ENCODE peak calls at places on chromosomes 4 and X, in six cellular contexts. X, B, I, W, G and Q are unnamed samples.

GRCh38 chr4:59122626-59123025 is 2012.4 kb upstream of the IGFBP7 start:
- DNase-seq in X (peak), B (no peak), I (no peak), W (no peak), G (no peak), Q (no peak)

GRCh38 chrX:38627683-38628082 is 66.3 kb downstream of the TSPAN7 start:
- DNase-seq in X (peak), B (no peak), I (no peak), W (no peak), G (no peak), Q (peak)

GRCh38 chrX:38927592-38927991 is 126.3 kb downstream of the MID1IP1 start:
- DNase-seq in X (no peak), B (no peak), I (no peak), W (no peak), G (no peak), Q (no peak)

GRCh38 chrX:19440713-19441112 is 74.6 kb downstream of the MAP3K15 start:
- DNase-seq in X (peak), B (no peak), I (no peak), W (no peak), G (no peak), Q (peak)

GRCh38 chr4:6404611-6405416 is 67.6 kb downstream of the PPP2R2C start:
- DNase-seq in X (no peak), B (peak), I (peak), W (no peak), G (no peak), Q (no peak)

GRCh38 chr4:32752962-32753361 is 2032.8 kb downstream of the PCDH7 start:
- DNase-seq in X (no peak), B (no peak), I (peak), W (no peak), G (no peak), Q (no peak)

GRCh38 chrX:31670245-31670644 is 598.4 kb upstream of the FTHL17 start:
- DNase-seq in X (no peak), B (no peak), I (no peak), W (no peak), G (no peak), Q (no peak)

GRCh38 chrX:153961292-153961691 is 10.3 kb downstream of the HCFC1 start:
- DNase-seq in X (no peak), B (no peak), I (no peak), W (no peak), G (no peak), Q (no peak)

GRCh38 chrX:11406109-11406755 is 113.0 kb downstream of the AMELX start:
- DNase-seq in X (no peak), B (no peak), I (no peak), W (no peak), G (no peak), Q (no peak)

GRCh38 chr4:122259849-122260248 is 107.7 kb downstream of the BLTP1 start:
- DNase-seq in X (no peak), B (no peak), I (no peak), W (no peak), G (no peak), Q (no peak)

GRCh38 chrX:19798423-19798822 is 89.0 kb downstream of the SH3KBP1 start:
- DNase-seq in X (peak), B (no peak), I (no peak), W (no peak), G (no peak), Q (no peak)

GRCh38 chrX:135985123-135985973 is at the start of gene SLC9A6:
- DNase-seq in X (peak), B (peak), I (peak), W (peak), G (peak), Q (peak)

GRCh38 chrX:58025979-58026378 is 115.7 kb upstream of the ZXDA start:
- DNase-seq in X (peak), B (no peak), I (peak), W (no peak), G (no peak), Q (peak)

GRCh38 chr4:26864904-26865303 is 4.3 kb downstream of the STIM2 start:
- DNase-seq in X (no peak), B (no peak), I (no peak), W (no peak), G (no peak), Q (peak)

GRCh38 chr4:22719218-22719617 is 26.5 kb downstream of the GBA3 start:
- DNase-seq in X (no peak), B (no peak), I (no peak), W (no peak), G (no peak), Q (no peak)

GRCh38 chr4:13750594-13750993 is 123.1 kb upstream of the BOD1L1 start:
- DNase-seq in X (no peak), B (no peak), I (no peak), W (no peak), G (no peak), Q (no peak)

GRCh38 chr4:77593101-77593500 is 12.5 kb upstream of the CXCL13 start:
- DNase-seq in X (no peak), B (no peak), I (no peak), W (no peak), G (no peak), Q (no peak)

GRCh38 chrX:35439042-35439639 is 359.0 kb upstream of the MAGEB16 start:
- DNase-seq in X (no peak), B (no peak), I (no peak), W (no peak), G (no peak), Q (no peak)